ENCODE peak calls at places on chromosome 12, in six cellular contexts. I is lower lobe of right lung, X is A549, R is stomach, S is small intestine, H is upper lobe of right lung. Y is an unnamed sample.

GRCh38 chr12:108649126-108649525 is 15.4 kb upstream of the SELPLG start:
- DNase-seq in I (no peak), X (no peak), R (no peak), S (no peak), H (no peak), Y (no peak)

GRCh38 chr12:12749433-12749832 is 32.3 kb downstream of the CDKN1B start:
- DNase-seq in I (no peak), X (no peak), R (no peak), S (peak; percentile 89), H (no peak), Y (no peak)

GRCh38 chr12:59834659-59835474 is 239.0 kb downstream of the SLC16A7 start:
- DNase-seq in I (no peak), X (no peak), R (no peak), S (no peak), H (no peak), Y (no peak)

GRCh38 chr12:49902399-49903350 is 1.0 kb downstream of the FAIM2 start:
- DNase-seq in I (no peak), X (no peak), R (no peak), S (no peak), H (no peak), Y (no peak)

GRCh38 chr12:70648191-70648590 is 11.0 kb upstream of the PTPRB start:
- DNase-seq in I (no peak), X (no peak), R (no peak), S (no peak), H (no peak), Y (no peak)

GRCh38 chr12:76311796-76312195 is 36.4 kb downstream of the BBS10 start:
- DNase-seq in I (no peak), X (no peak), R (no peak), S (no peak), H (no peak), Y (no peak)

GRCh38 chr12:92304335-92305066 is 158.9 kb upstream of the BTG1 start:
- DNase-seq in I (no peak), X (no peak), R (no peak), S (no peak), H (no peak), Y (no peak)

GRCh38 chr12:117387832-117388231 is 26.4 kb upstream of the NOS1 start:
- DNase-seq in I (no peak), X (no peak), R (no peak), S (no peak), H (no peak), Y (no peak)

GRCh38 chr12:132946507-132946820 is 9.6 kb downstream of the ZNF605 start:
- DNase-seq in I (no peak), X (no peak), R (no peak), S (no peak), H (no peak), Y (no peak)

DNA sequence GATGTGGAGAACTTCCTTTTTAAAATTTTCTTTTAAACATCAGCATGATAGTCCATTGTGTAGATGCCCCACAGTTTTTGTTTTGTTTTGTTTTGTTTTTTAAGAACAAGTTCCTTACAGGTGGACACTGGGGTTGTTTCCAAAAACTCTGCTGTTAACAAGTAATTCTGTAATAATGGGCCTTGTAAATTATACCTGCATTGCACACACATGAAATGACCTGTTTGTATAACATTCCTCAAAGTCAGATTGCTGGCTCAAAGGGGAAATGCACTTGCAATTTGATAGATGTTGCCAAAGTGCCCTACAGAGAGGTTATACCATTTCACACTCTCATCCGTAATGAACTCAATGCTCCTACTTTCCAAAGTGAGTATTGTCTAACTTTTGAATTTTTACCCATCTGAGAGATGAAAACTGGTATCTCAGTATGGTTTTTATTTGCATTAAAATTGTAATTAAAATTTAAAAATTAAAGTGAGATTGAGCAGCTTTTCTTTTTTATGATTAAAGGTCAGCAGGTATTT is 89.2 kb downstream of the SPPL3 start:
- DNase-seq in I (no peak), X (no peak), R (no peak), S (no peak), H (no peak), Y (no peak)
- H3K27ac ChIP-seq in I (no peak overlapping the region), X (no peak overlapping the region), R (no peak overlapping the region), S (no peak overlapping the region), H (no peak overlapping the region), Y (no peak overlapping the region)

GRCh38 chr12:120588948-120589930 is 8.0 kb upstream of the POP5 start:
- DNase-seq in I (no peak), X (no peak), R (no peak), S (no peak), H (peak; percentile 54), Y (no peak)

GRCh38 chr12:120592121-120593049 is 11.2 kb upstream of the POP5 start:
- DNase-seq in I (no peak), X (no peak), R (no peak), S (no peak), H (peak; percentile 31), Y (no peak)

GRCh38 chr12:120588371-120588770 is 7.2 kb upstream of the POP5 start:
- DNase-seq in I (no peak), X (no peak), R (no peak), S (no peak), H (no peak), Y (no peak)

GRCh38 chr12:120586860-120587259 is 5.7 kb upstream of the POP5 start:
- DNase-seq in I (no peak), X (no peak), R (no peak), S (no peak), H (no peak), Y (no peak)

GRCh38 chr12:120590741-120591407 is 9.7 kb upstream of the POP5 start:
- DNase-seq in I (no peak), X (no peak), R (peak; percentile 58), S (peak; percentile 96), H (peak; percentile 28), Y (no peak)
- H3K4me1 ChIP-seq in I (no peaks in the 10 kb centered on the region), X (no peaks in the 10 kb centered on the region), R (no peaks in the 10 kb centered on the region), S (no peaks in the 10 kb centered on the region), H (no peaks in the 10 kb centered on the region), Y (no peaks in the 10 kb centered on the region)

GRCh38 chr12:43812042-43812441 is 5.9 kb upstream of the TWF1 start:
- DNase-seq in I (no peak), X (no peak), R (no peak), S (no peak), H (no peak), Y (no peak)

GRCh38 chr12:43807361-43807760 is 1.2 kb upstream of the TWF1 start:
- DNase-seq in I (no peak), X (no peak), R (no peak), S (no peak), H (no peak), Y (no peak)

GRCh38 chr12:43816168-43816567 is 10.1 kb upstream of the TWF1 start:
- DNase-seq in I (no peak), X (no peak), R (no peak), S (no peak), H (no peak), Y (no peak)

GRCh38 chr12:43815416-43815815 is 9.3 kb upstream of the TWF1 start:
- DNase-seq in I (no peak), X (no peak), R (no peak), S (no peak), H (no peak), Y (no peak)

GRCh38 chr12:43812926-43813325 is 6.8 kb upstream of the TWF1 start:
- DNase-seq in I (no peak), X (no peak), R (no peak), S (no peak), H (no peak), Y (no peak)
- H3K27ac ChIP-seq in I (no peak overlapping the region), X (no peak overlapping the region), R (no peak overlapping the region), S (no peak overlapping the region), H (no peak overlapping the region), Y (no peak overlapping the region)

GRCh38 chr12:39369756-39370155 is 73.2 kb downstream of the KIF21A start:
- DNase-seq in I (no peak), X (no peak), R (no peak), S (no peak), H (no peak), Y (no peak)

GRCh38 chr12:39368096-39368495 is 74.8 kb downstream of the KIF21A start:
- DNase-seq in I (no peak), X (no peak), R (no peak), S (no peak), H (no peak), Y (no peak)

GRCh38 chr12:39367494-39367893 is 75.4 kb downstream of the KIF21A start:
- DNase-seq in I (no peak), X (no peak), R (no peak), S (no peak), H (no peak), Y (no peak)

GRCh38 chr12:39365364-39366001 is 77.4 kb downstream of the KIF21A start:
- DNase-seq in I (no peak), X (no peak), R (no peak), S (no peak), H (no peak), Y (no peak)

DNA sequence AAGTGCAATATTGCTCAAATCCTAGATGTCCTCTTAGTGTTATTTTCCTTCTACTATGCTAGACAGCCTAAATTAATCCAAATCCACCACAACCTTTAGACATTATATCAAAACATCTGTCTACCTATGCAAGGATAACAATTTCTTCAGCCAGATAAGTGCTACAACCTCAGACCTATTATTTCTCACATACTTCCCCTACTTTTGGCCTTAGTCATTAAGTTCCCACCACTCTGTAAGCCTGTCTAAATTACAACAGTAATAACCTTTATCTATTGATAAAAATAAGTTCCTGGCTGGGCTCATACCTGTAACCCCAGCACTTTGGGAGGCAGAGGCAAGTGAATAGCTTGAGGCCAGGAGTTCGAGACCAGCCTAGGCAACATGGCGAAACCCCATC is 74.0 kb downstream of the KIF21A start:
- DNase-seq in I (no peak), X (no peak), R (no peak), S (no peak), H (no peak), Y (no peak)
- H3K4me1 ChIP-seq in I (no peaks in the 10 kb centered on the region), X (peaks cover 18% of the 10 kb centered on the region), R (no peaks in the 10 kb centered on the region), S (no peaks in the 10 kb centered on the region), H (no peaks in the 10 kb centered on the region), Y (no peaks in the 10 kb centered on the region)

DNA sequence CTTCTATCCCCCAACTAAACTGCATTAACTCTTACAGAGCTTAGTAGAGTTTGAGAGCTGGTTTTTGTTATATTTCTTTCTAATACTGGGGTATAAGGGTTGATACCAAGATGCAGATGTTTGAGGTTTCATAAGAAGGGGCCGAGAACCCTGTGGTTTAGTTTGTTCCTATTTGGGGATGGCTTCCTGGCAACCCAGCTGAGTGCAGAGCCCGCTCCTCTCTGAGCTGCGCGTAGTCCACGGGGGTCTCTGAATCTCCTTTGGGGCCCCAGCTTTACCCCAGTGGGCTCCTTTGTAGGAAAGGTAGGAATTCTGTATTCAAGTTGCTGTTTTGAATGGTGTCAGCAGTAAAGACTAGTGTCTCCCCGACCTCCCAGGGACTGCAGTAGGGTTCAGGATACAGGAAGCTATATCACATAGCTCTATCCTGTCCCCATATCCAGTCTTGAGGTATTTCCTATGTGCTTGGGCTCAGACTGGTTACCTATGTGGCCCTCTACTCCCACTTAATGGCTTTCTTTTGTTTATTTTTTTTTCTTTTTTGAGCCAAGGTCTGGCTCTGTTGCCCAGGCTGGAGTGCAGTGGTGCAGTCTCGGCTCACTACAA is 25.4 kb downstream of the PLXNC1 start:
- DNase-seq in I (no peak), X (no peak), R (no peak), S (no peak), H (no peak), Y (no peak)
- H3K27ac ChIP-seq in I (peak overlapping the region; percentile 57), X (no peak overlapping the region), R (peak overlapping the region; percentile 77), S (no peak overlapping the region), H (peak overlapping the region; percentile 42), Y (no peak overlapping the region)